ENCODE peak calls at places on chromosomes 3 and 15, in nine cellular contexts. V is A549, M is stomach, O is breast epithelium, K is prostate gland, A is upper lobe of left lung, B is heart left ventricle, H is endothelial cell of umbilical vein, Z is transverse colon. I is an unnamed sample.

GRCh38 chr3:122356402-122356801 is 26.6 kb downstream of the MIX23 start:
- DNase-seq in B (no peak), O (peak; percentile 27), A (peak; percentile 22), K (peak; percentile 51), V (peak; percentile 66), M (peak; percentile 67), H (no peak), Z (peak; percentile 78), I (no peak)

GRCh38 chr3:42513121-42513520 is 10.7 kb downstream of the VIPR1 start:
- DNase-seq in B (peak; percentile 19), V (no peak), A (no peak), O (no peak), K (no peak), Z (no peak), M (no peak), H (no peak), I (no peak)

GRCh38 chr3:157782236-157782635 is 279.0 kb upstream of the VEPH1 start:
- DNase-seq in K (no peak), V (no peak), A (no peak), Z (no peak), B (no peak), M (no peak), H (no peak), O (no peak), I (no peak)

GRCh38 chr3:157248590-157249425 is 88.9 kb upstream of the CCNL1 start:
- DNase-seq in O (no peak), K (no peak), B (peak; percentile 70), Z (no peak), V (peak; percentile 27), M (no peak), H (peak; percentile 94), A (no peak), I (no peak)

GRCh38 chr15:78055923-78056713 is 21.4 kb downstream of the TBC1D2B start:
- DNase-seq in M (no peak), B (peak; percentile 58), V (peak; percentile 36), Z (peak; percentile 66), O (no peak), H (no peak), A (no peak), K (no peak), I (no peak)

GRCh38 chr15:94282269-94283250 is 51.2 kb downstream of the MCTP2 start:
- DNase-seq in O (no peak), H (no peak), K (no peak), A (no peak), M (no peak), Z (no peak), B (peak; percentile 28), V (no peak), I (no peak)

GRCh38 chr3:53628546-53629395 is 134.4 kb downstream of the CACNA1D start:
- DNase-seq in H (no peak), B (no peak), Z (no peak), V (no peak), O (no peak), M (peak; percentile 23), K (peak; percentile 50), A (no peak), I (no peak)

GRCh38 chr15:68419301-68420175 is 12.4 kb downstream of the ITGA11 start:
- DNase-seq in K (no peak), H (no peak), A (no peak), M (no peak), Z (no peak), O (peak; percentile 9), B (no peak), V (no peak), I (no peak)

GRCh38 chr15:48939686-48940085 is 24.0 kb downstream of the SHC4 start:
- DNase-seq in Z (no peak), H (no peak), A (no peak), V (peak; percentile 50), K (no peak), B (no peak), M (no peak), O (no peak), I (no peak)

GRCh38 chr3:183911763-183912506 is 27.3 kb upstream of the PARL start:
- DNase-seq in A (no peak), B (no peak), O (no peak), H (no peak), K (no peak), M (no peak), Z (no peak), V (no peak), I (no peak)

GRCh38 chr15:65377105-65377975 is 462 bp downstream of the IGDCC3 start:
- DNase-seq in V (peak; percentile 47), B (no peak), M (no peak), K (no peak), O (no peak), A (peak; percentile 88), H (peak; percentile 21), Z (no peak), I (no peak)

GRCh38 chr3:159609620-159610019 is 379.0 kb upstream of the IL12A start:
- DNase-seq in A (no peak), B (no peak), M (no peak), H (no peak), Z (no peak), O (no peak), V (no peak), K (no peak), I (no peak)

GRCh38 chr15:39320886-39321285 is 260.0 kb upstream of the THBS1 start:
- DNase-seq in O (no peak), K (no peak), H (no peak), V (no peak), A (no peak), B (no peak), M (no peak), Z (no peak), I (no peak)

GRCh38 chr15:99423186-99424130 is 142.3 kb upstream of the MEF2A start:
- DNase-seq in A (no peak), H (no peak), Z (no peak), M (no peak), O (no peak), V (no peak), K (no peak), B (no peak), I (peak; percentile 56)

GRCh38 chr15:89098281-89098680 is 10.0 kb downstream of the ABHD2 start:
- DNase-seq in V (peak; percentile 43), A (no peak), O (no peak), M (no peak), Z (no peak), B (no peak), H (no peak), K (peak; percentile 38), I (no peak)

GRCh38 chr3:11625376-11626083 is 18.2 kb downstream of the VGLL4 start:
- DNase-seq in M (no peak), K (no peak), H (no peak), V (no peak), O (no peak), B (no peak), Z (no peak), A (no peak), I (no peak)

GRCh38 chr3:178295257-178295912 is 240.9 kb upstream of the KCNMB2 start:
- DNase-seq in O (no peak), B (no peak), V (no peak), Z (no peak), M (no peak), K (no peak), H (no peak), A (no peak), I (no peak)

GRCh38 chr3:32743934-32744333 is 58.9 kb downstream of the CNOT10 start:
- DNase-seq in M (no peak), H (no peak), O (no peak), Z (peak; percentile 19), B (no peak), K (peak; percentile 25), A (no peak), V (peak; percentile 12), I (no peak)

GRCh38 chr3:112086018-112086854 is at the start of gene C3orf52:
- DNase-seq in V (peak; percentile 86), H (peak; percentile 83), A (peak; percentile 96), B (peak; percentile 88), Z (peak; percentile 93), K (peak; percentile 85), M (peak; percentile 94), O (peak; percentile 69), I (peak; percentile 89)

DNA sequence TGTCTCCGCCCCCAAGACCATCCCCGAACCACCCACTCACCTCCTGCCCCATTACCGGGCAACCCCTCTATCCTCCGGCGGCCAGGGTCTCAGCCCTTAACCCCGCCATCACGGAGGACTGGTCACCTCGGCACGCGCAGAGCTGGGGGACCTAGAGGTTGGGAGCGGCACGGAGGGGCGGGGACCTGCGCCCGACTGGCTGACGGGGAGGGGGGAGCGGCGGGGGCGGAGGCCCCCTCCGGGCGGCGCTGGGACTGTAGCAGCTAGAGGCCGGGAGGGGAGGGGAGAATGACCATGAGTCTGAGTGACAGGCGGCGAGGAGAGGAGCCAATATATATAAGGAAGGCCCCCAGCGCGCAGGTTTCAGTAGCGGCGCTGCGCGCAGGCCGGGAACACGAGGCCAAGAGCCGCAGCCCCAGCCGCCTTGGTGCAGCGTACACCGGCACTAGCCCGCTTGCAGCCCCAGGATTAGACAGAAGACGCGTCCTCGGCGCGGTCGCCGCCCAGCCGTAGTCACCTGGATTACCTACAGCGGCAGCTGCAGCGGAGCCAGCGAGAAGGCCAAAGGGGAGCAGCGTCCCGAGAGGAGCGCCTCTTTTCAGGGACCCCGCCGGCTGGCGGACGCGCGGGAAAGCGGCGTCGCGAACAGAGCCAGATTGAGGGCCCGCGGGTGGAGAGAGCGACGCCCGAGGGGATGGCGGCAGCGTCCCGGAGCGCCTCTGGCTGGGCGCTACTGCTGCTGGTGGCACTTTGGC is at the start of gene DLL4:
- DNase-seq in O (peak; percentile 44), M (peak; percentile 74), A (peak; percentile 94), V (peak; percentile 73), Z (peak; percentile 87), K (peak; percentile 55), B (peak; percentile 74), H (peak; percentile 94), I (peak; percentile 85)
- TF ChIP-seq POLR2A in O (peak; percentile 15), M (no peak), A (peak; percentile 74), V (peak; percentile 70), Z (peak; percentile 95), K (no peak), B (no peak), H (peak; percentile 99), I (no peak)

GRCh38 chr3:85185495-85185894 is 226.7 kb downstream of the CADM2 start:
- DNase-seq in O (no peak), Z (no peak), V (no peak), A (no peak), M (no peak), B (no peak), K (no peak), H (no peak), I (no peak)
- TF ChIP-seq CTCF in O (no peak), Z (no peak), V (no peak), A (no peak), M (no peak), B (no peak), K (no peak), H (no peak), I (no peak)

DNA sequence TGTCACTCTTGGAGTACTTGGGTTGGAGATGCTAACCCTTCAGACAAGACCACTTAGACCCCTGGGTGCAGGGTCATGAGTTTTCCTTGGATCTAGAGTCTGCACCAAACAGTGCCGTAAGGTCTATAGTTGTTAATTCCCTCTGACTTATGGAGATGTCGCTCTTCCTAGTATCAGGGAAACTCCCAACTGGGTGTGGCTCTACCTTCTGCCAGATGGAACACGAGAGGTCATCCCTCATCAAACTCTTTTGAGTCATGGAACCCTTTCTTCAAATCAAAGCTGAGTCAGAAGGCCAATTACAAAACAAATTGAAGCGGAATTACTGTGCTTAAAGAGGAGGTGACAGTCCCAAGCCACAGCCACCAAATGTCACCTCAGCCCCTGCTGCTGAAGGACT is 514.9 kb upstream of the PROK2 start:
- DNase-seq in B (no peak), O (no peak), M (no peak), A (no peak), K (no peak), Z (no peak), V (no peak), H (peak; percentile 20), I (no peak)
- H3K4me1 ChIP-seq in B (peaks cover 19% of the 10 kb centered on the region), O (no peaks in the 10 kb centered on the region), M (peaks cover 22% of the 10 kb centered on the region), A (peaks cover 25% of the 10 kb centered on the region), K (peaks cover 16% of the 10 kb centered on the region), Z (peaks cover 5% of the 10 kb centered on the region), V (no peaks in the 10 kb centered on the region), H (peaks cover 28% of the 10 kb centered on the region), I (peaks cover 23% of the 10 kb centered on the region)

GRCh38 chr3:115792206-115792955 is 169.1 kb downstream of the GAP43 start:
- DNase-seq in A (no peak), O (no peak), K (no peak), Z (no peak), V (peak; percentile 72), M (no peak), H (no peak), B (no peak), I (no peak)
- TF ChIP-seq POLR2A in A (no peak), O (no peak), K (no peak), Z (no peak), V (no peak), M (no peak), H (no peak), B (no peak), I (no peak)

I was measured in spleen.